ENCODE peak calls at places on chromosomes 12 and 14, in seven cellular contexts. F is progenitor cell of endocrine pancreas, P is RWPE1, Q is prostate gland, R is fibroblast of mammary gland, L is AG09319, A is stomach. M is an unnamed sample.
A peak's percentile ranks its signal among the peaks of the same experiment; 100 is the strongest.

GRCh38 chr14:98890556-98891340 is 381.2 kb downstream of the BCL11B start:
- DNase-seq in F (no peak), P (no peak), Q (peak; percentile 27), R (no peak), L (no peak), A (peak; percentile 55), M (no peak)

GRCh38 chr12:113945174-113946173 is 20.7 kb downstream of the RBM19 start:
- DNase-seq in F (no peak), P (no peak), Q (no peak), R (no peak), L (no peak), A (no peak), M (no peak)

GRCh38 chr12:63844391-63845341 is at the start of gene SRGAP1:
- DNase-seq in F (peak; percentile 41), P (peak; percentile 46), Q (peak; percentile 31), R (peak; percentile 74), L (peak; percentile 58), A (peak; percentile 52), M (peak; percentile 79)

GRCh38 chr14:35992816-35993511 is 166.8 kb downstream of the BRMS1L start:
- DNase-seq in F (no peak), P (no peak), Q (no peak), R (no peak), L (no peak), A (no peak), M (no peak)

GRCh38 chr12:46983959-46984833 is 95.2 kb upstream of the PCED1B start:
- DNase-seq in F (no peak), P (peak; percentile 50), Q (peak; percentile 20), R (peak; percentile 71), L (no peak), A (no peak), M (peak; percentile 41)

GRCh38 chr12:24853588-24853987 is 95.3 kb downstream of the BCAT1 start:
- DNase-seq in F (no peak), P (peak; percentile 46), Q (no peak), R (peak; percentile 85), L (no peak), A (no peak), M (no peak)

GRCh38 chr12:990308-990648 is 745 bp upstream of the ERC1 start:
- DNase-seq in F (no peak), P (peak; percentile 36), Q (peak; percentile 56), R (peak; percentile 78), L (no peak), A (peak; percentile 72), M (peak; percentile 59)

GRCh38 chr12:50390284-50390683 is 6.1 kb downstream of the FAM186A start:
- DNase-seq in F (no peak), P (peak; percentile 79), Q (no peak), R (peak; percentile 92), L (peak; percentile 70), A (no peak), M (no peak)

GRCh38 chr12:30794591-30795409 is 40.0 kb upstream of the CAPRIN2 start:
- DNase-seq in F (no peak), P (peak; percentile 97), Q (no peak), R (peak; percentile 86), L (no peak), A (no peak), M (no peak)

GRCh38 chr14:59754256-59754655 is 116.3 kb downstream of the RTN1 start:
- DNase-seq in F (no peak), P (peak; percentile 10), Q (no peak), R (peak; percentile 60), L (no peak), A (no peak), M (no peak)

GRCh38 chr12:79775355-79776073 is 84.8 kb upstream of the PAWR start:
- DNase-seq in F (no peak), P (no peak), Q (no peak), R (no peak), L (no peak), A (no peak), M (no peak)

GRCh38 chr12:29818925-29819324 is 35.2 kb upstream of the TMTC1 start:
- DNase-seq in F (no peak), P (no peak), Q (no peak), R (peak; percentile 72), L (peak; percentile 23), A (no peak), M (no peak)

GRCh38 chr14:68630081-68630571 is 162.7 kb downstream of the ZFP36L1 start:
- DNase-seq in F (peak; percentile 8), P (no peak), Q (no peak), R (no peak), L (no peak), A (no peak), M (no peak)

GRCh38 chr14:58747181-58747580 is 109.4 kb downstream of the DACT1 start:
- DNase-seq in F (no peak), P (no peak), Q (peak; percentile 14), R (peak; percentile 99), L (peak; percentile 74), A (no peak), M (no peak)

GRCh38 chr12:121299662-121300061 is 3.2 kb upstream of the CAMKK2 start:
- DNase-seq in F (no peak), P (no peak), Q (no peak), R (no peak), L (no peak), A (no peak), M (no peak)

GRCh38 chr14:52987514-52987913 is 36.7 kb upstream of the FERMT2 start:
- DNase-seq in F (no peak), P (no peak), Q (no peak), R (no peak), L (no peak), A (no peak), M (no peak)

GRCh38 chr14:22332671-22333407 is 256.2 kb downstream of the DAD1 start:
- DNase-seq in F (no peak), P (no peak), Q (no peak), R (peak; percentile 62), L (no peak), A (no peak), M (no peak)

GRCh38 chr14:68956728-68957127 is 22.4 kb downstream of the ACTN1 start:
- DNase-seq in F (no peak), P (no peak), Q (no peak), R (peak; percentile 74), L (peak; percentile 67), A (no peak), M (no peak)

GRCh38 chr14:90599748-90600507 is 203.1 kb downstream of the CALM1 start:
- DNase-seq in F (no peak), P (no peak), Q (peak; percentile 26), R (peak; percentile 17), L (no peak), A (no peak), M (peak; percentile 58)

GRCh38 chr14:70097576-70098256 is 91.0 kb downstream of the SLC8A3 start:
- DNase-seq in F (no peak), P (no peak), Q (no peak), R (no peak), L (no peak), A (no peak), M (no peak)

GRCh38 chr12:29299613-29300012 is 81.4 kb downstream of the ERGIC2 start:
- DNase-seq in F (no peak), P (no peak), Q (no peak), R (no peak), L (no peak), A (no peak), M (no peak)

GRCh38 chr12:67624355-67624754 is 24.2 kb upstream of the DYRK2 start:
- DNase-seq in F (no peak), P (no peak), Q (no peak), R (no peak), L (no peak), A (no peak), M (no peak)
- TF ChIP-seq CTCF in F (no peak), P (no peak), Q (no peak), R (no peak), L (no peak), A (no peak), M (no peak)

DNA sequence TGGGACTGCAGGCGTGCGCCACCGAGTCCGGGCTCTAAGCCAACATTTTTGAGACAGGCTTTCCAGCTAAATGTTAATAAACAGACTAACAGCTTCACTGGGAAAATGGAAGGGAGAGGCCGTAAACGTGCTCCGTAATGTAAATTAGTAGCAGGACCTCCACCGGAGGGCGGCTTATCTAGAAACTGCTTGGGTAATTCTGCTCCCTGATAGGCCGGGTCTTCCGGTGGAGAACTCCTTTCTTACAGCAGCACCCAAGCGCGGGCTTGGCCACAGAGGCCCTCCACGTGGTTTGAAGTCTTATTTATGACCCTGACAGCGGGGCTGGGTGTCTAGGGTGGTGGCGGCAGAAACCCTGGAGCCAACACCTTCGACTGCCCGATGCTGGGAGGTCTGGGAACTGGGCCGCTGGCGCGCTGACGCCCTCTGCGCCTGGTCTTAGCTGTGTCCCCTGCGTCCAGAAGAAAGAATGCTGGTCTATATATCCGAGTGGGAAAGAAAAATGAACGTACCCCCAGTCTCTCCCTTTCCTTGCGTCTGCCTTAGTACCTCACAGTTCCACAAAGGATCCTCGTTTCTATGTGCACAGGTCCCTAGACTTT is 1.7 kb downstream of the DPPA3 start:
- DNase-seq in F (no peak), P (no peak), Q (no peak), R (no peak), L (no peak), A (no peak), M (no peak)
- TF ChIP-seq CTCF in F (no peak), P (no peak), Q (no peak), R (no peak), L (no peak), A (no peak), M (no peak)

GRCh38 chr12:9750276-9751203 is 10.2 kb downstream of the CD69 start:
- DNase-seq in F (peak; percentile 44), P (peak; percentile 67), Q (peak; percentile 28), R (peak; percentile 68), L (peak; percentile 16), A (no peak), M (no peak)

GRCh38 chr12:9752145-9752717 is 8.5 kb downstream of the CD69 start:
- DNase-seq in F (no peak), P (no peak), Q (no peak), R (no peak), L (no peak), A (no peak), M (no peak)

GRCh38 chr12:9754097-9754964 is 6.4 kb downstream of the CD69 start:
- DNase-seq in F (no peak), P (no peak), Q (no peak), R (no peak), L (no peak), A (no peak), M (no peak)

GRCh38 chr12:9753042-9753820 is 7.5 kb downstream of the CD69 start:
- DNase-seq in F (no peak), P (no peak), Q (no peak), R (no peak), L (no peak), A (no peak), M (no peak)

GRCh38 chr12:9751204-9752144 is 9.2 kb downstream of the CD69 start:
- DNase-seq in F (no peak), P (peak; percentile 7), Q (no peak), R (peak; percentile 30), L (no peak), A (no peak), M (no peak)
- TF ChIP-seq CTCF in F (no peak), P (no peak), Q (no peak), R (peak; percentile 32), L (peak; percentile 28), A (no peak), M (peak; percentile 23)

GRCh38 chr12:123063535-123063934 is 83.1 kb downstream of the ARL6IP4 start:
- DNase-seq in F (no peak), P (no peak), Q (no peak), R (peak; percentile 30), L (no peak), A (no peak), M (peak; percentile 62)
- TF ChIP-seq CTCF in F (peak; percentile 40), P (no peak), Q (no peak), R (peak; percentile 35), L (peak; percentile 33), A (no peak), M (peak; percentile 80)

M was measured in glutamatergic neuron.